ENCODE peak calls at places on chromosomes 4 and X, in seven cellular contexts. J is foreskin fibroblast; O is glutamatergic neuron; W is tibial artery; V is fibroblast of lung; X is neural crest cell; L is CD4-positive, alpha-beta T cell. C is an unnamed sample.

GRCh38 chrX:23786268-23786815 is 3.4 kb downstream of the SAT1 start:
- DNase-seq in J (no peak), W (no peak), O (no peak), X (no peak), L (no peak), V (peak), C (no peak)

GRCh38 chr4:89897867-89898266 is 3.2 kb downstream of the MMRN1 start:
- DNase-seq in V (no peak), X (no peak), O (no peak), L (no peak), W (no peak), J (no peak), C (no peak)

GRCh38 chr4:40314951-40315350 is 20.2 kb upstream of the CHRNA9 start:
- DNase-seq in V (peak), X (no peak), O (no peak), L (no peak), W (no peak), J (no peak), C (no peak)

GRCh38 chrX:6004529-6004928 is 224.1 kb downstream of the NLGN4X start:
- DNase-seq in V (no peak), O (no peak), W (no peak), L (no peak), J (no peak), X (no peak), C (no peak)

GRCh38 chr4:152038238-152038637 is 277.4 kb upstream of the GATB start:
- DNase-seq in V (peak), W (no peak), J (peak), L (no peak), X (no peak), O (no peak), C (no peak)

GRCh38 chr4:133150643-133151300 is 1.7 kb downstream of the PCDH10 start:
- DNase-seq in W (peak), V (peak), L (no peak), X (peak), O (peak), J (no peak), C (peak)

GRCh38 chr4:123980736-123981285 is 584.2 kb downstream of the SPRY1 start:
- DNase-seq in J (no peak), V (no peak), O (no peak), X (no peak), L (no peak), W (no peak), C (no peak)

GRCh38 chr4:94284889-94285288 is 57.7 kb downstream of the HPGDS start:
- DNase-seq in W (no peak), O (no peak), L (no peak), J (no peak), X (no peak), V (no peak), C (no peak)

GRCh38 chrX:110317079-110317819 is 636 bp downstream of the AMMECR1 start:
- DNase-seq in L (peak), J (no peak), O (peak), W (peak), V (no peak), X (peak), C (peak)

GRCh38 chrX:37854148-37854547 is 6.8 kb upstream of the DYNLT3 start:
- DNase-seq in X (no peak), J (no peak), L (no peak), V (no peak), W (no peak), O (no peak), C (no peak)

GRCh38 chr4:165328708-165329107 is 1.2 kb downstream of the MSMO1 start:
- DNase-seq in L (no peak), X (no peak), W (no peak), J (no peak), O (no peak), V (no peak), C (no peak)

GRCh38 chrX:68876731-68877130 is 47.9 kb downstream of the EFNB1 start:
- DNase-seq in V (no peak), J (no peak), X (no peak), W (no peak), L (no peak), O (no peak), C (no peak)

GRCh38 chr4:149121015-149121404 is 678.8 kb upstream of the NR3C2 start:
- DNase-seq in X (no peak), O (no peak), W (no peak), L (no peak), V (no peak), J (no peak), C (no peak)

GRCh38 chr4:188127157-188127874 is 11.9 kb upstream of the TRIML1 start:
- DNase-seq in V (peak), J (peak), O (no peak), L (no peak), W (no peak), X (no peak), C (no peak)

GRCh38 chrX:123256378-123256777 is 72.3 kb downstream of the GRIA3 start:
- DNase-seq in W (no peak), X (no peak), L (no peak), J (no peak), V (no peak), O (no peak), C (no peak)

GRCh38 chrX:139304471-139304870 is 226.1 kb upstream of the F9 start:
- DNase-seq in X (no peak), O (no peak), J (no peak), L (no peak), W (no peak), V (no peak), C (no peak)

GRCh38 chr4:148914301-148914700 is 472.1 kb upstream of the NR3C2 start:
- DNase-seq in X (no peak), L (no peak), V (no peak), W (no peak), J (no peak), O (no peak), C (no peak)

GRCh38 chr4:158938462-158939044 is 164.3 kb upstream of the RAPGEF2 start:
- DNase-seq in J (peak), L (no peak), V (peak), X (no peak), W (no peak), O (peak), C (no peak)

GRCh38 chr4:75545526-75545925 is 10.3 kb upstream of the ODAPH start:
- DNase-seq in V (no peak), W (no peak), L (no peak), O (no peak), X (no peak), J (peak), C (no peak)

GRCh38 chrX:107135076-107135964 is 16.7 kb upstream of the RBM41 start:
- DNase-seq in V (peak), X (no peak), J (peak), L (no peak), W (no peak), O (no peak), C (no peak)

GRCh38 chr4:127788517-127788916 is 6.4 kb downstream of the HSPA4L start:
- DNase-seq in W (no peak), O (no peak), X (no peak), V (no peak), J (no peak), L (no peak), C (no peak)

GRCh38 chr4:179344861-179345260 is 1902.6 kb upstream of the AGA start:
- DNase-seq in O (no peak), X (no peak), V (peak), J (no peak), W (no peak), L (no peak), C (no peak)

GRCh38 chrX:57103489-57103888 is 17.9 kb downstream of the SPIN2B start:
- DNase-seq in O (no peak), L (no peak), X (no peak), V (no peak), W (no peak), J (no peak), C (no peak)

GRCh38 chr4:94551616-94552564 is 100.1 kb downstream of the PDLIM5 start:
- DNase-seq in X (no peak), O (no peak), L (no peak), W (no peak), J (no peak), V (peak), C (no peak)

GRCh38 chr4:173288296-173288695 is 45.9 kb downstream of the HMGB2 start:
- DNase-seq in V (peak), O (peak), W (peak), J (peak), X (peak), L (peak), C (no peak)

GRCh38 chr4:7770675-7771050 is 169.0 kb downstream of the AFAP1 start:
- DNase-seq in V (no peak), L (no peak), O (no peak), X (no peak), W (peak), J (no peak), C (peak)
- TF ChIP-seq CTCF in V (no peak), L (no peak), O (no peak), X (no peak), W (no peak), J (no peak), C (peak)

DNA sequence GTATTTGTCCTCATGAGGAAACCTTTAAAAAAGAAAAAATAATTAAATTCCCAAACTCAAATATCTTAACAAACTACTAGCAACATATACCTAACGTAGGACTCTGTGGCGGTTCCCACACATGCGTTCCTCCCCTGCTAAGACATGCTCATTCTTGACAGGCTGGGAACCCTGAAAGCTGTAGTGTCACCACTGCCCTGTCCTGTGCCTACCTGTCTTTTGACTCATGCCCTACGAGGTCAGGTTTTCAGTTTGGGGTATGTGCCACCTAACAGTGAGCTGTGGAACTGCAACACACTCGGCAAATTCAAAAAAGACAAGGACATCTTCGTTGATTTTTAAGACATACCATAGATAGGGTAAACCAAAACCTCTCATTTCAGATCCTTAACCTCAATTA is 17.8 kb downstream of the IDS start:
- DNase-seq in X (no peak), O (no peak), V (no peak), L (no peak), J (no peak), W (no peak), C (no peak)
- TF ChIP-seq CTCF in X (peak), O (peak), V (peak), L (no peak), J (peak), W (no peak), C (peak)

GRCh38 chr4:72909461-72909860 is 160.1 kb downstream of the COX18 start:
- DNase-seq in L (no peak), W (no peak), J (no peak), X (no peak), O (no peak), V (no peak), C (no peak)
- TF ChIP-seq CTCF in L (no peak), W (peak), J (no peak), X (peak), O (peak), V (no peak), C (peak)

DNA sequence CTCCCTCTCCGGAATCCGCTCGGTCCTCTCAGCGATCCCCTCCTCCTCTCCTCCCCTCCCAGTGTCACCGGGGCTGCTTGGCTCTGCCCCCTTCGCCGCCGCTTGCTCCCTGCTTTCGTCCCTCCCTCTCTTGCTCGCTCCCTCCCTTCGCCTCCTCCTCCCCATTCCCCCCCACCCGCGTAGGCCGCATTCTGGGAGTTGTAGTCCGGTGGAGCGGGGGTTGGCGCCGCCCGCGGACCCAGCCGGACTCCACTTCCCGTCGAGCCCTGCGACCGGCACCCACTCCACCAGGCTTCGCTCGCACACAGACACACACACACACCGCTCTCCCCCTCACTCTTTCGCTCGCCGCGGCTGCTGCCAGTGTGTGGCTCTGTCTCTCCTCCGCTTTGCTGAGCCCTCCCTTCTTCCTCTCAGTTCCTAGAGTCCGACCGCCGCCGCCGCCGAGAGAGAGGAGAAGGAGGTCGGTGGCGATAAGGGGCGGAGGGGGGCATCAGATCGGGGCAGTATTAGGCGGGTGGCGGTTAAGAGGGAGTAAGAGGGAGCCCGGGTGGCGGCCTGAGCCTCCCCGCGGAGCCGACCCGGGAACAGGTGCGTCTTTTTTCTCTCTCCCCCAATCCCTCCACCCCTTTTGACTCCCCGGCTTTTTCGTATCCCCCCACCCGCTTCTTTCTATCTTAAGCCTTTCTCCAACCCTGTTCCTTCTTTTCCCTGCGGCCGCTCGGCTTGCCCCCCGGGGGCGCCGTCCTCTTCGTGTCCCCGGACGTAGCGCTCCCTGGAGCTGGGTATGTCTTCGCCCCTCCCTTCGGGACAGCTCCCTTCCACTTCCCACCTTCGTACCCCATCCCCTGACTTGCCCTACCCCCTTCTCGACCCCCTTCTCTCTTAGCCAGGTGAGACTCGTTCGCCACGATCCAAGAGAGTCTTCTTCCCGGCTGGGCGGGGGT is at the start of gene BCORL1:
- DNase-seq in X (peak), V (peak), J (peak), O (peak), L (peak), W (peak), C (peak)
- TF ChIP-seq CTCF in X (no peak), V (no peak), J (no peak), O (no peak), L (no peak), W (no peak), C (peak)

GRCh38 chrX:77162777-77163176 is 284.4 kb upstream of the FGF16 start:
- DNase-seq in X (no peak), W (no peak), O (no peak), V (no peak), J (no peak), L (no peak), C (no peak)

GRCh38 chrX:77160301-77160700 is 286.9 kb upstream of the FGF16 start:
- DNase-seq in W (no peak), X (no peak), L (no peak), O (peak), J (no peak), V (no peak), C (no peak)
- TF ChIP-seq CTCF in W (peak), X (peak), L (no peak), O (no peak), J (no peak), V (no peak), C (peak)